ENCODE peak calls at places on chromosome 13, in ten cellular contexts. G, H, I, W, U, D, X, M, B and N are unnamed samples.

GRCh38 chr13:77386046-77386445 is 59.2 kb upstream of the MYCBP2 start:
- DNase-seq in H (no peak), D (no peak), M (no peak), I (no peak), B (no peak), U (peak; percentile 60), W (no peak), X (no peak), G (no peak), N (no peak)

GRCh38 chr13:79593121-79593520 is 112.2 kb downstream of the NDFIP2 start:
- DNase-seq in W (no peak), D (no peak), G (no peak), X (no peak), U (no peak), I (no peak), B (no peak), H (no peak), M (no peak), N (no peak)

GRCh38 chr13:46953331-46953730 is 56.5 kb upstream of the HTR2A start:
- DNase-seq in X (no peak), G (no peak), B (no peak), I (no peak), D (no peak), M (no peak), W (no peak), U (no peak), H (no peak), N (no peak)

GRCh38 chr13:22915442-22916082 is 265.2 kb upstream of the SGCG start:
- DNase-seq in U (peak; percentile 22), D (no peak), B (peak; percentile 83), G (no peak), X (no peak), M (peak; percentile 76), H (no peak), I (peak; percentile 45), W (peak; percentile 40), N (no peak)

GRCh38 chr13:32425158-32425557 is 2.8 kb downstream of the N4BP2L1 start:
- DNase-seq in G (no peak), B (no peak), H (no peak), U (no peak), D (no peak), X (no peak), M (no peak), W (no peak), I (no peak), N (no peak)

GRCh38 chr13:112687836-112688559 is 1.8 kb upstream of the ATP11A start:
- DNase-seq in D (no peak), X (no peak), I (no peak), B (no peak), G (no peak), M (no peak), W (no peak), U (no peak), H (no peak), N (no peak)

GRCh38 chr13:100533588-100534041 is 55.0 kb downstream of the GGACT start:
- DNase-seq in I (no peak), H (no peak), U (no peak), B (no peak), W (no peak), G (no peak), X (no peak), M (no peak), D (no peak), N (no peak)

GRCh38 chr13:43298799-43299198 is 275.4 kb downstream of the DNAJC15 start:
- DNase-seq in U (no peak), B (no peak), X (no peak), W (no peak), H (no peak), M (no peak), I (no peak), G (no peak), D (no peak), N (no peak)

GRCh38 chr13:98372886-98373285 is 195.8 kb upstream of the RNF113B start:
- DNase-seq in B (peak; percentile 29), D (no peak), H (no peak), G (no peak), W (no peak), X (no peak), M (no peak), U (peak; percentile 57), I (peak; percentile 59), N (no peak)

GRCh38 chr13:113791226-113791625 is 32.2 kb downstream of the TMEM255B start:
- DNase-seq in I (no peak), H (no peak), D (no peak), W (no peak), U (no peak), G (no peak), M (no peak), B (no peak), X (no peak), N (no peak)

GRCh38 chr13:46753137-46753536 is 43.8 kb downstream of the ESD start:
- DNase-seq in X (no peak), H (no peak), U (no peak), B (no peak), D (no peak), I (no peak), W (no peak), G (no peak), M (no peak), N (no peak)

GRCh38 chr13:40553356-40553755 is 113.1 kb downstream of the FOXO1 start:
- DNase-seq in D (no peak), H (no peak), U (no peak), X (no peak), W (no peak), B (no peak), M (no peak), I (no peak), G (no peak), N (no peak)

GRCh38 chr13:59601993-59602392 is 561.7 kb downstream of the DIAPH3 start:
- DNase-seq in X (no peak), U (no peak), M (no peak), I (no peak), G (no peak), B (no peak), D (no peak), W (no peak), H (no peak), N (no peak)

GRCh38 chr13:106151056-106151699 is 384.3 kb downstream of the EFNB2 start:
- DNase-seq in I (peak; percentile 91), H (no peak), D (no peak), U (peak; percentile 96), M (no peak), G (no peak), W (no peak), B (no peak), X (no peak), N (no peak)

GRCh38 chr13:113542751-113543424 is 41.7 kb upstream of the TFDP1 start:
- DNase-seq in I (no peak), U (no peak), B (peak; percentile 75), H (no peak), W (no peak), X (no peak), M (no peak), G (no peak), D (no peak), N (no peak)

GRCh38 chr13:22080832-22081231 is 410.0 kb downstream of the FGF9 start:
- DNase-seq in M (no peak), X (no peak), W (no peak), H (no peak), B (no peak), D (no peak), I (no peak), G (no peak), U (no peak), N (no peak)

GRCh38 chr13:25253702-25254101 is 33.6 kb downstream of the MTMR6 start:
- DNase-seq in X (no peak), W (no peak), B (no peak), D (no peak), U (no peak), H (no peak), G (no peak), M (no peak), I (no peak), N (no peak)

GRCh38 chr13:81874681-81875661 is 1534.0 kb upstream of the SPRY2 start:
- DNase-seq in B (no peak), I (no peak), D (no peak), H (no peak), W (no peak), X (no peak), M (no peak), U (no peak), G (no peak), N (no peak)